ENCODE peak calls at places on chromosomes 2 and 18, in four cellular contexts. One of them, this sample, is unnamed.

GRCh38 chr2:16587629-16588028 is 78.0 kb downstream of the CYRIA start:
- DNase-seq in H1: no peak
- DNase-seq in GM12878: no peak
- DNase-seq in HepG2: no peak
- DNase-seq in this sample: no peak

GRCh38 chr2:241611062-241611461 is 25.9 kb downstream of the THAP4 start:
- DNase-seq in H1: no peak
- DNase-seq in GM12878: no peak
- DNase-seq in HepG2: no peak
- DNase-seq in this sample: no peak

GRCh38 chr2:68103026-68103425 is 40.2 kb upstream of the C1D start:
- DNase-seq in GM12878: no peak
- DNase-seq in H1: no peak
- DNase-seq in HepG2: no peak
- DNase-seq in this sample: no peak

GRCh38 chr2:101410716-101411115 is 23.4 kb upstream of the CREG2 start:
- DNase-seq in GM12878: no peak
- DNase-seq in HepG2: no peak
- DNase-seq in H1: no peak
- DNase-seq in this sample: no peak

GRCh38 chr18:51337406-51337805 is 139.9 kb upstream of the MEX3C start:
- DNase-seq in H1: no peak
- DNase-seq in GM12878: no peak
- DNase-seq in HepG2: no peak
- DNase-seq in this sample: no peak

GRCh38 chr2:226295123-226295522 is 504.5 kb downstream of the IRS1 start:
- DNase-seq in H1: no peak
- DNase-seq in HepG2: no peak
- DNase-seq in GM12878: no peak
- DNase-seq in this sample: no peak

GRCh38 chr18:69752737-69753380 is 194.8 kb downstream of the CD226 start:
- DNase-seq in H1: no peak
- DNase-seq in HepG2: peak
- DNase-seq in GM12878: no peak
- DNase-seq in this sample: no peak

GRCh38 chr18:78542204-78542603 is 437.4 kb upstream of the SALL3 start:
- DNase-seq in HepG2: no peak
- DNase-seq in H1: peak
- DNase-seq in GM12878: no peak
- DNase-seq in this sample: no peak

GRCh38 chr2:9178905-9179571 is 27.6 kb upstream of the ASAP2 start:
- DNase-seq in H1: no peak
- DNase-seq in HepG2: peak
- DNase-seq in GM12878: peak
- DNase-seq in this sample: no peak

GRCh38 chr2:84939426-84940087 is 31.4 kb upstream of the KCMF1 start:
- DNase-seq in H1: no peak
- DNase-seq in GM12878: peak
- DNase-seq in HepG2: no peak
- DNase-seq in this sample: no peak

GRCh38 chr2:196592331-196592911 is 47.1 kb upstream of the CCDC150 start:
- DNase-seq in H1: no peak
- DNase-seq in HepG2: no peak
- DNase-seq in GM12878: no peak
- DNase-seq in this sample: peak

GRCh38 chr2:205869439-205869838 is 187.1 kb downstream of the NRP2 start:
- DNase-seq in HepG2: no peak
- DNase-seq in H1: no peak
- DNase-seq in GM12878: no peak
- DNase-seq in this sample: no peak

GRCh38 chr2:11874861-11875260 is 128.4 kb downstream of the LPIN1 start:
- DNase-seq in HepG2: no peak
- DNase-seq in GM12878: no peak
- DNase-seq in H1: no peak
- DNase-seq in this sample: no peak

GRCh38 chr2:84991404-84992151 is 20.6 kb downstream of the KCMF1 start:
- DNase-seq in HepG2: no peak
- DNase-seq in GM12878: no peak
- DNase-seq in H1: no peak
- DNase-seq in this sample: no peak

GRCh38 chr18:7096838-7097237 is 20.8 kb downstream of the LAMA1 start:
- DNase-seq in HepG2: no peak
- DNase-seq in GM12878: no peak
- DNase-seq in H1: no peak
- DNase-seq in this sample: no peak

GRCh38 chr2:43157506-43158232 is 68.7 kb downstream of the ZFP36L2 start:
- DNase-seq in HepG2: peak
- DNase-seq in H1: no peak
- DNase-seq in GM12878: no peak
- DNase-seq in this sample: no peak

GRCh38 chr2:23414106-23414505 is 29.1 kb downstream of the KLHL29 start:
- DNase-seq in HepG2: no peak
- DNase-seq in H1: no peak
- DNase-seq in GM12878: no peak
- DNase-seq in this sample: no peak

GRCh38 chr18:59900222-59901128 is 679 bp downstream of the PMAIP1 start:
- DNase-seq in HepG2: no peak
- DNase-seq in H1: peak
- DNase-seq in GM12878: no peak
- DNase-seq in this sample: no peak

GRCh38 chr2:160308476-160308875 is 108.4 kb upstream of the ITGB6 start:
- DNase-seq in H1: no peak
- DNase-seq in GM12878: no peak
- DNase-seq in HepG2: no peak
- DNase-seq in this sample: no peak

GRCh38 chr2:28664120-28664842 is 87.3 kb upstream of the PPP1CB start:
- DNase-seq in GM12878: no peak
- DNase-seq in H1: no peak
- DNase-seq in HepG2: peak
- DNase-seq in this sample: no peak

GRCh38 chr2:230738391-230738811 is 25.8 kb downstream of the CAB39 start:
- DNase-seq in H1: no peak
- DNase-seq in GM12878: no peak
- DNase-seq in HepG2: peak
- DNase-seq in this sample: no peak

GRCh38 chr18:11868230-11868629 is 17.0 kb downstream of the CHMP1B start:
- DNase-seq in HepG2: no peak
- DNase-seq in GM12878: no peak
- DNase-seq in H1: peak
- DNase-seq in this sample: no peak

GRCh38 chr2:155250800-155251199 is 552.3 kb downstream of the KCNJ3 start:
- DNase-seq in GM12878: no peak
- DNase-seq in H1: no peak
- DNase-seq in HepG2: peak
- DNase-seq in this sample: peak

GRCh38 chr2:217934321-217935131 is 68.3 kb downstream of the TNS1 start:
- DNase-seq in HepG2: no peak
- DNase-seq in GM12878: no peak
- DNase-seq in H1: no peak
- DNase-seq in this sample: no peak

GRCh38 chr18:21760321-21760720 is 19.7 kb downstream of the MIB1 start:
- DNase-seq in H1: no peak
- DNase-seq in HepG2: no peak
- DNase-seq in GM12878: no peak
- DNase-seq in this sample: no peak

GRCh38 chr2:176872406-176872805 is 340.2 kb upstream of the HNRNPA3 start:
- DNase-seq in H1: no peak
- DNase-seq in HepG2: no peak
- DNase-seq in GM12878: no peak
- DNase-seq in this sample: peak

GRCh38 chr18:2096581-2096980 is 474.7 kb downstream of the METTL4 start:
- DNase-seq in HepG2: no peak
- DNase-seq in GM12878: no peak
- DNase-seq in H1: no peak
- DNase-seq in this sample: no peak

GRCh38 chr2:25197336-25198208 is 29.2 kb upstream of the POMC start:
- DNase-seq in HepG2: no peak
- DNase-seq in H1: no peak
- DNase-seq in GM12878: no peak
- DNase-seq in this sample: no peak

GRCh38 chr2:113089907-113090306 is 22.1 kb downstream of the IL1F10 start:
- DNase-seq in H1: no peak
- DNase-seq in HepG2: no peak
- DNase-seq in GM12878: no peak
- DNase-seq in this sample: no peak

GRCh38 chr2:180573951-180574350 is 406.5 kb upstream of the UBE2E3 start:
- DNase-seq in H1: no peak
- DNase-seq in GM12878: no peak
- DNase-seq in HepG2: no peak
- DNase-seq in this sample: no peak

GRCh38 chr2:1854747-1855146 is 110.4 kb upstream of the PXDN start:
- DNase-seq in GM12878: no peak
- DNase-seq in H1: peak
- DNase-seq in HepG2: no peak
- DNase-seq in this sample: peak

GRCh38 chr2:27353762-27354596 is 2.6 kb downstream of the GTF3C2 start:
- DNase-seq in HepG2: peak
- DNase-seq in H1: no peak
- DNase-seq in GM12878: no peak
- DNase-seq in this sample: no peak

DNA sequence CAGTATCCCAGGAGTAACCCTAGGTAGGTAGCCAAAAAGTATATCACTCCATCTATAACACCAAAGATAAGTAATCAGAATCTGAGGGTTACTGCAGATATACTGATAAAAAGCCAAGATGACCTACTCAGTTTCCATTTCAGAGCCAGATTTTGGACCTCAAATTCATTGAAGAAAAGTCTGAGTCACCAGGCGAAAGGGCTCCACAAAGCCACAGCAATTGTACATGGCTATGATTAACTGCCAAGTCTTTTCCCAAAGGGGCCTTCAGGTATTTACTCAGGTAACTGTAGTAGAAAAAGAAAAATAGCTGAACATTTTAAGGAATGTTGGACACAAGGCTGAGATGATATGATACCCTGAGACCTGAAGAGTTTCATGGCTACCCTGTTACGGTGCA is 75.6 kb upstream of the KCNH7 start:
- DNase-seq in HepG2: no peak
- DNase-seq in GM12878: no peak
- DNase-seq in H1: no peak
- DNase-seq in this sample: no peak
- TF ChIP-seq ZNF274 in HepG2: no peak
- TF ChIP-seq ZNF274 in GM12878: no peak
- TF ChIP-seq ZNF274 in H1: no peak
- TF ChIP-seq ZNF274 in this sample: no peak

DNA sequence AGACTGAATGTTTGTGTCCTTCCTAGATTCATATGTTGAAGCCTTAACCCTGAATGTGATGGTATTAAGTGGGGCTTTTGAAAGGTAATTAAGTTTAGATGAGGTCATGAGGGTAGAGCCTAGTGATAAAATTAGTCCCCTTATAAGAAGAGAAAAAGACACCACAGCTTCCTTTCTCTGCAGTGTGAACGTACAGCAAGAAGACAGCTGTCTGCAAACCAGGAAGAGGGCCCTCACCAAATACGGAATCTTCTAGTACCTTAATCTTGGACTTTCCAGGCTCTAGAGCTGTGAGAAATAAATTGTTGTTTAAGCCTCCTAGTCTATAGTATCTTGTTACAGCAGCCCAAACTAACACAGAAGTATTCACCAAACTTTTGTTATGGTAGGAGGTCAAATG is 57.1 kb upstream of the CYTIP start:
- DNase-seq in H1: no peak
- DNase-seq in GM12878: no peak
- DNase-seq in HepG2: no peak
- DNase-seq in this sample: no peak
- TF ChIP-seq SUZ12 in H1: no peak
- TF ChIP-seq SUZ12 in GM12878: no peak
- TF ChIP-seq SUZ12 in HepG2: no peak
- TF ChIP-seq SUZ12 in this sample: no peak

GRCh38 chr2:186562209-186562578 is 27.7 kb upstream of the ITGAV start:
- DNase-seq in H1: no peak
- DNase-seq in GM12878: no peak
- DNase-seq in HepG2: no peak
- DNase-seq in this sample: no peak

GRCh38 chr2:186559848-186560247 is 30.0 kb upstream of the ITGAV start:
- DNase-seq in GM12878: no peak
- DNase-seq in H1: no peak
- DNase-seq in HepG2: no peak
- DNase-seq in this sample: no peak

GRCh38 chr2:186560254-186560653 is 29.6 kb upstream of the ITGAV start:
- DNase-seq in H1: no peak
- DNase-seq in GM12878: no peak
- DNase-seq in HepG2: no peak
- DNase-seq in this sample: no peak

GRCh38 chr2:186559370-186559769 is 30.5 kb upstream of the ITGAV start:
- DNase-seq in GM12878: no peak
- DNase-seq in HepG2: no peak
- DNase-seq in H1: no peak
- DNase-seq in this sample: no peak

GRCh38 chr2:186561467-186562208 is 28.2 kb upstream of the ITGAV start:
- DNase-seq in H1: no peak
- DNase-seq in HepG2: peak
- DNase-seq in GM12878: no peak
- DNase-seq in this sample: no peak
- TF ChIP-seq ZNF274 in H1: no peak
- TF ChIP-seq ZNF274 in HepG2: no peak
- TF ChIP-seq ZNF274 in GM12878: no peak
- TF ChIP-seq ZNF274 in this sample: no peak

DNA sequence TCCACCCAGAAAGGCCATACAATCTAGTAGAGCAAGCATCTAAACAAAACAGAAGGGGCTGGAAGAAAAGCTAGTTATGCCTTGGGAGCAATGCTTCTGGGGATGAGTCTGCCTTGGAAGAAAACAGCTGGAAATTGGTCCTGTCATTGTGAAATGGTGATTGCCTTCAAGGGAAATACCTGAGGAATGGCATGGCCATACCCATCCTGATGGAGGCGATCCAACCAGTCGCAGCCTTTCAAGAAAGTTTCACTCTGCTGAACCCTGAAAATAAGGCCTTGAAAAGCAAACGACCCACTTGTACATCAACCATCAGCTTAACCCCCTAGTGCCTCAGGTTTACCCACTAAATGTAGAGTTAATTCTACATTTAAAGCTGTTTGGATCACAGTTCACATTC is 72.6 kb upstream of the PID1 start:
- DNase-seq in GM12878: no peak
- DNase-seq in HepG2: no peak
- DNase-seq in H1: no peak
- DNase-seq in this sample: no peak
- TF ChIP-seq SUZ12 in GM12878: no peak
- TF ChIP-seq SUZ12 in HepG2: no peak
- TF ChIP-seq SUZ12 in H1: no peak
- TF ChIP-seq SUZ12 in this sample: no peak

GRCh38 chr2:103859238-103859637 is 994.7 kb upstream of the POU3F3 start:
- DNase-seq in H1: no peak
- DNase-seq in GM12878: no peak
- DNase-seq in HepG2: no peak
- DNase-seq in this sample: no peak
- TF ChIP-seq ZNF274 in H1: no peak
- TF ChIP-seq ZNF274 in GM12878: no peak
- TF ChIP-seq ZNF274 in HepG2: no peak
- TF ChIP-seq ZNF274 in this sample: no peak

DNA sequence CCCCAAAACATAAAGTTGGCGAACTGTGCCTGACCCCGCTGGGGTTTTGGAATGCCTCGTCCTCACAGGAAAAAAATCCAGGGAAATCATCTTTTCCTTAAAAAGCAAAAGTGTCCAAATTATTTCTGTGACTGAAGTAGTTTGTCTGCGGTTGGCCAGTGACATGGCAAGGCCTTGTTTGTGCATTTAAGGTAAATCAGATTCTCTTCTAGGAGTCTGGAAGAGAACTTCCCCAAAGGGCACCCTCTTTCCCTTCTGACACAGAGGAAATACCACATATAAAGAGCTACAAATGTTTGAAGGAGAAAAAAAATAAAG is 737 bp upstream of the CYB5A start:
- DNase-seq in HepG2: no peak
- DNase-seq in H1: no peak
- DNase-seq in GM12878: no peak
- DNase-seq in this sample: no peak
- TF ChIP-seq SUZ12 in HepG2: no peak
- TF ChIP-seq SUZ12 in H1: no peak
- TF ChIP-seq SUZ12 in GM12878: no peak
- TF ChIP-seq SUZ12 in this sample: no peak